ENCODE peak calls at places on chromosomes 6 and 20, in four cellular contexts. T, N, X and S are unnamed samples.

GRCh38 chr6:6984585-6985366 is 123.0 kb upstream of the RREB1 start:
- DNase-seq in T (no peak), N (no peak), X (no peak), S (peak; percentile 71)

GRCh38 chr6:150622476-150622875 is 22.8 kb downstream of the PLEKHG1 start:
- DNase-seq in T (no peak), X (no peak), N (no peak), S (no peak)

GRCh38 chr6:17905611-17906592 is 81.5 kb downstream of the KIF13A start:
- DNase-seq in N (peak; percentile 59), T (no peak), X (peak; percentile 14), S (no peak)

GRCh38 chr20:24815931-24816330 is 133.1 kb upstream of the CST7 start:
- DNase-seq in X (no peak), N (no peak), T (no peak), S (no peak)

GRCh38 chr20:8855315-8855714 is 213.6 kb upstream of the PLCB4 start:
- DNase-seq in T (no peak), X (no peak), N (peak; percentile 46), S (no peak)

GRCh38 chr6:131065824-131066171 is 2.8 kb upstream of the EPB41L2 start:
- DNase-seq in T (no peak), N (no peak), X (no peak), S (no peak)

GRCh38 chr6:111846511-111847409 is 26.5 kb downstream of the FYN start:
- DNase-seq in X (no peak), T (no peak), N (no peak), S (no peak)

GRCh38 chr6:135887069-135887468 is 35.6 kb downstream of the PDE7B start:
- DNase-seq in N (no peak), T (no peak), X (no peak), S (no peak)

GRCh38 chr20:41004561-41005360 is 23.9 kb upstream of the TOP1 start:
- DNase-seq in N (peak; percentile 41), T (peak; percentile 39), X (no peak), S (no peak)

GRCh38 chr6:98463629-98464028 is 370.7 kb upstream of the POU3F2 start:
- DNase-seq in X (no peak), T (no peak), N (no peak), S (no peak)

GRCh38 chr20:32537657-32538525 is 47.2 kb downstream of the NOL4L start:
- DNase-seq in T (no peak), X (no peak), N (no peak), S (no peak)

GRCh38 chr6:113719056-113719455 is 138.1 kb upstream of the MARCKS start:
- DNase-seq in N (no peak), X (peak; percentile 38), T (no peak), S (no peak)

GRCh38 chr6:135633573-135633972 is 136.0 kb upstream of the AHI1 start:
- DNase-seq in T (no peak), X (no peak), N (no peak), S (no peak)

GRCh38 chr6:12990162-12990561 is 273.6 kb downstream of the PHACTR1 start:
- DNase-seq in X (no peak), N (no peak), T (no peak), S (no peak)

GRCh38 chr20:38805502-38805957 is at the start of gene PPP1R16B:
- DNase-seq in X (no peak), T (peak; percentile 50), N (no peak), S (peak; percentile 70)
- H3K4me1 ChIP-seq in X (no peaks in the 10 kb centered on the region), T (peaks cover 15% of the 10 kb centered on the region), N (no peaks in the 10 kb centered on the region), S (peaks cover 28% of the 10 kb centered on the region)

DNA sequence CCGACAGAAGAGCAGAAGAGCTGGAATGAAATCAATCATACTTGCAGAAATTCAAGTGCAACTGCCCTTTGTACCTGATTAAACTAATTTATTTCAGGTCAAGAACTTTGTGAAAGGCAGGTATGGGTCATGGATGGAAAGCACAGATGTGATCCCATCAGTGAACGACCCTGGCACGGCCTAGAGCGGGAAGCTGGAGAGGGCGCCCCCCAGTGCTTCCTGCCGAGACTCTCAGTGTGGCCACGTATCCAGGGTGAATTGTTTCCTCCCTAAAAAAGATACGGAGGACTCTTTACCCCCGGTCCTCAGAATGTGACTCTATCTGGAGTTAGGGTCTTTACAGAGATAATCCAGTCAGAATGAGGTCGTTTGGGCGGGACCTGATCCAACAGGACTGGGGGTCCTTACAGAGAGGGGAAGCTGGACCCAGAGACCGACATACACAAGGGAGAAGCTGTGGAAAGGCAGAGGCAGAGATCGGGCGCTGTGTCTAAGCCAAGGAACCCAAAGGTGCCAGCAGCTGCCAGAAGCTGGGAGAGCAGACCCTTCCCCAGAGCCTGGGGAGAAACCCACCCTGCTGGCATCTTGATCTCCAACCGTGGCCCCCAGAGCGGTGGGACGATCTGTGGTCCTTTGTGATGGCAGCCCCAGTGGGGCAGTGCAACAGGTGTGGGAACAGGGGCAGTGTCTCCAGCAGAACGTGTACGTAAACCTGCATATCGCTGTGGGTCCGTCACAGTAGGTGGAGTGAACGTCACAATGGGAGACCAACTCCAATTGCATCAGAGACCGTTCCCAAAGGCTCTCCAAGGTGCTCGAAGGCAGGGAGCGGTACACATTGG is 91.9 kb downstream of the TAF4 start:
- DNase-seq in X (no peak), T (no peak), N (no peak), S (no peak)
- H3K4me3 ChIP-seq in X (no peak overlapping the region), T (no peak overlapping the region), N (no peak overlapping the region), S (no peak overlapping the region)

GRCh38 chr6:2795162-2795561 is 30.0 kb downstream of the WRNIP1 start:
- DNase-seq in X (no peak), T (no peak), N (no peak), S (no peak)
- H3K4me1 ChIP-seq in X (peaks cover 18% of the 10 kb centered on the region), T (peaks cover 25% of the 10 kb centered on the region), N (peaks cover 9% of the 10 kb centered on the region), S (peaks cover 18% of the 10 kb centered on the region)

DNA sequence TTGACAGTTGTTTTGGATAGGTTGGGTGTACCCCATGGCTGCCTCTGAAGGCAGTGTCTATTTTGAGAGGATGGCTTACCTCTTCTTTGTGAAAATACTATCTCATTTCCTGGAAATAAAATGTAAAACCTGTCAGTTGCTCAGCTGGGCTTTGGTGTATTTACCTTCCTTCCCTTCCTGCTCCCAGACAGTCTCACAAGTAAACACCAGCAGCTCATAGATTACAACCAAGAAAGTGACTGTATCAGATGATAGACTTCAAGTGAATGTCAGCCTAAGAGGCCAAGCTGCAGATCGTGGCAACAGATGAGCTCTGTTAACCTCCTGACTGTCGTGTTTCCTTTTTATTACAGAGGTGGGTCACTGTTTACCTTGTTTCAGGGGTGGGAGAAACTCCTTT is 37.3 kb downstream of the RNF8 start:
- DNase-seq in X (no peak), T (no peak), N (no peak), S (no peak)
- H3K4me3 ChIP-seq in X (no peak overlapping the region), T (no peak overlapping the region), N (no peak overlapping the region), S (no peak overlapping the region)

GRCh38 chr6:15453622-15454021 is 207.8 kb downstream of the JARID2 start:
- DNase-seq in X (no peak), T (no peak), N (no peak), S (no peak)
- H3K4me1 ChIP-seq in X (peaks cover 14% of the 10 kb centered on the region), T (no peaks in the 10 kb centered on the region), N (peaks cover 2% of the 10 kb centered on the region), S (no peaks in the 10 kb centered on the region)

GRCh38 chr6:80769101-80769500 is 662.6 kb downstream of the BCKDHB start:
- DNase-seq in T (no peak), X (no peak), N (peak; percentile 94), S (no peak)
- H3K4me3 ChIP-seq in T (no peak overlapping the region), X (no peak overlapping the region), N (no peak overlapping the region), S (no peak overlapping the region)

DNA sequence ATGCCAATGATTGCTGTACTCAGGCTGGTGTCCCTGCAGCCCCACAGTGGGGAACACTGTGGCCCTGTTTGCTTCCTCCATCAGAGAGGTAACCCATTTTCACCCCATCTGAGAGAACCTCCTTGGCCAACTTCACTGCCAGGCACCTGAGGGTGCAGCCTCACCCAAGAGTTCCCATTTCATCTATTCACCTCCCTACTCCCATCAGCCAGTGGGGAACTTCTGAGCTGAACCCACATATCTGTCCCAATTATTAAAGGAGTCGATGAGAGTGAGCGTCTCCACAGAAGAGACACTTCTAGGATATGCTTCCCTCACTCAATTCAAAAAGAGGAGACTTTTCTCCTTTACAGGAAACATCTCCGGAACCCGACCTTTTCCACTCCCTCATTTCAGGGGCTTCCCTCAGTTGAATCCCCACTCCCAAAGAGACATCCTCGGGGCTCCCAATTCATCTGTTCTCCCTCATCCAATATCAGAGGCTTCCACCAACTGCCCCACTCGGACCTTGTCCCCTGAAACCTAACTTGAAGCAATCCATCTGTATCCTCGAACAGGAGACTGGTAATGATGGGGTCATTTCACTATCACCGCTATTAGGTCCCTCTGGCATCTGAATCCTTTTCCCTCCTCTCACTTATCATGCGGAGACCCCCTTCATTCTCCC is 988 bp downstream of the UBE2V1 start:
- DNase-seq in X (no peak), T (no peak), N (no peak), S (no peak)
- H3K4me1 ChIP-seq in X (peaks cover 65% of the 10 kb centered on the region), T (peaks cover 68% of the 10 kb centered on the region), N (peaks cover 29% of the 10 kb centered on the region), S (peaks cover 19% of the 10 kb centered on the region)

GRCh38 chr6:167095888-167096287 is 27.0 kb upstream of the CCR6 start:
- DNase-seq in T (no peak), N (no peak), X (no peak), S (no peak)
- H3K4me3 ChIP-seq in T (no peak overlapping the region), N (no peak overlapping the region), X (no peak overlapping the region), S (no peak overlapping the region)

GRCh38 chr20:38729767-38730166 is 5.5 kb downstream of the SLC32A1 start:
- DNase-seq in X (no peak), N (no peak), T (no peak), S (no peak)

GRCh38 chr20:38726849-38727601 is 2.7 kb downstream of the SLC32A1 start:
- DNase-seq in X (no peak), T (no peak), N (peak; percentile 15), S (no peak)

GRCh38 chr20:38728911-38729642 is 4.8 kb downstream of the SLC32A1 start:
- DNase-seq in X (no peak), N (no peak), T (no peak), S (no peak)

GRCh38 chr20:38727602-38728236 is 3.4 kb downstream of the SLC32A1 start:
- DNase-seq in T (no peak), N (no peak), X (no peak), S (no peak)

DNA sequence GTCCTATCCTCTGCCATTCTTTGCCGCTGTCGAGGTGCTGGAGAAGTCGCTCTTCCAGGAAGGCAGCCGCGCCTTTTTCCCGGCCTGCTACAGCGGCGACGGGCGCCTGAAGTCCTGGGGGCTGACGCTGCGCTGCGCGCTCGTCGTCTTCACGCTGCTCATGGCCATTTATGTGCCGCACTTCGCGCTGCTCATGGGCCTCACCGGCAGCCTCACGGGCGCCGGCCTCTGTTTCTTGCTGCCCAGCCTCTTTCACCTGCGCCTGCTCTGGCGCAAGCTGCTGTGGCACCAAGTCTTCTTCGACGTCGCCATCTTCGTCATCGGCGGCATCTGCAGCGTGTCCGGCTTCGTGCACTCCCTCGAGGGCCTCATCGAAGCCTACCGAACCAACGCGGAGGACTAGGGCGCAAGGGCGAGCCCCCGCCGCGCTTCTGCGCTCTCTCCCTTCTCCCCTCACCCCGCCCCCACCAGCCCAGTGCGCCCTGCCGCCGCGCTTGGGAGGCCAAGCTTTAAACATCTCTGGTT is 4.0 kb downstream of the SLC32A1 start:
- DNase-seq in N (no peak), X (no peak), T (no peak), S (no peak)
- H3K4me1 ChIP-seq in N (no peaks in the 10 kb centered on the region), X (peaks cover 22% of the 10 kb centered on the region), T (peaks cover 28% of the 10 kb centered on the region), S (no peaks in the 10 kb centered on the region)